ENCODE peak calls at places on chromosomes 4 and X, in ten cellular contexts. One of them, this sample, is unnamed.

GRCh38 chrX:131288738-131289511 is at the start of gene IGSF1:
- DNase-seq in lower lobe of right lung: no peak
- DNase-seq in coronary artery: no peak
- DNase-seq in AG04450: no peak
- DNase-seq in cardiac fibroblast: peak
- DNase-seq in endothelial cell: peak
- DNase-seq in fibroblast of pulmonary artery: peak
- DNase-seq in spleen: no peak
- DNase-seq in left lung: no peak
- DNase-seq in mesothelial cell of epicardium: peak
- DNase-seq in this sample: no peak

GRCh38 chrX:68652327-68652930 is 5.0 kb downstream of the STARD8 start:
- DNase-seq in coronary artery: no peak
- DNase-seq in fibroblast of pulmonary artery: peak
- DNase-seq in mesothelial cell of epicardium: no peak
- DNase-seq in cardiac fibroblast: peak
- DNase-seq in lower lobe of right lung: no peak
- DNase-seq in left lung: no peak
- DNase-seq in endothelial cell: no peak
- DNase-seq in AG04450: no peak
- DNase-seq in spleen: no peak
- DNase-seq in this sample: no peak

GRCh38 chr4:67963345-67963744 is at the start of gene TMPRSS11A:
- DNase-seq in lower lobe of right lung: no peak
- DNase-seq in mesothelial cell of epicardium: no peak
- DNase-seq in fibroblast of pulmonary artery: no peak
- DNase-seq in coronary artery: no peak
- DNase-seq in endothelial cell: no peak
- DNase-seq in AG04450: no peak
- DNase-seq in cardiac fibroblast: no peak
- DNase-seq in left lung: no peak
- DNase-seq in spleen: no peak
- DNase-seq in this sample: no peak

GRCh38 chrX:110003167-110004156 is 548 bp downstream of the TMEM164 start:
- DNase-seq in fibroblast of pulmonary artery: peak
- DNase-seq in endothelial cell: peak
- DNase-seq in lower lobe of right lung: peak
- DNase-seq in coronary artery: no peak
- DNase-seq in cardiac fibroblast: no peak
- DNase-seq in left lung: peak
- DNase-seq in AG04450: no peak
- DNase-seq in spleen: peak
- DNase-seq in mesothelial cell of epicardium: no peak
- DNase-seq in this sample: no peak

GRCh38 chr4:40583850-40584439 is 45.7 kb downstream of the RBM47 start:
- DNase-seq in lower lobe of right lung: no peak
- DNase-seq in endothelial cell: no peak
- DNase-seq in mesothelial cell of epicardium: no peak
- DNase-seq in coronary artery: no peak
- DNase-seq in cardiac fibroblast: no peak
- DNase-seq in fibroblast of pulmonary artery: no peak
- DNase-seq in AG04450: no peak
- DNase-seq in left lung: no peak
- DNase-seq in spleen: no peak
- DNase-seq in this sample: no peak

GRCh38 chrX:46574337-46574940 is 874 bp downstream of the CHST7 start:
- DNase-seq in AG04450: no peak
- DNase-seq in endothelial cell: peak
- DNase-seq in cardiac fibroblast: peak
- DNase-seq in lower lobe of right lung: peak
- DNase-seq in mesothelial cell of epicardium: no peak
- DNase-seq in coronary artery: peak
- DNase-seq in fibroblast of pulmonary artery: no peak
- DNase-seq in spleen: no peak
- DNase-seq in left lung: peak
- DNase-seq in this sample: peak

GRCh38 chr4:122278976-122279375 is 99.8 kb upstream of the ADAD1 start:
- DNase-seq in cardiac fibroblast: no peak
- DNase-seq in fibroblast of pulmonary artery: no peak
- DNase-seq in AG04450: no peak
- DNase-seq in left lung: no peak
- DNase-seq in lower lobe of right lung: no peak
- DNase-seq in coronary artery: no peak
- DNase-seq in spleen: no peak
- DNase-seq in mesothelial cell of epicardium: no peak
- DNase-seq in endothelial cell: no peak
- DNase-seq in this sample: no peak

GRCh38 chr4:76654796-76655195 is 219.8 kb downstream of the SHROOM3 start:
- DNase-seq in AG04450: no peak
- DNase-seq in endothelial cell: no peak
- DNase-seq in lower lobe of right lung: no peak
- DNase-seq in left lung: no peak
- DNase-seq in spleen: no peak
- DNase-seq in coronary artery: no peak
- DNase-seq in mesothelial cell of epicardium: no peak
- DNase-seq in cardiac fibroblast: no peak
- DNase-seq in fibroblast of pulmonary artery: no peak
- DNase-seq in this sample: no peak

GRCh38 chr4:141102367-141102766 is 30.9 kb downstream of the RNF150 start:
- DNase-seq in cardiac fibroblast: peak
- DNase-seq in lower lobe of right lung: no peak
- DNase-seq in coronary artery: no peak
- DNase-seq in endothelial cell: no peak
- DNase-seq in left lung: no peak
- DNase-seq in AG04450: no peak
- DNase-seq in mesothelial cell of epicardium: no peak
- DNase-seq in spleen: no peak
- DNase-seq in fibroblast of pulmonary artery: peak
- DNase-seq in this sample: no peak

GRCh38 chr4:67714248-67714583 is 13.3 kb upstream of the UBA6 start:
- DNase-seq in lower lobe of right lung: no peak
- DNase-seq in coronary artery: no peak
- DNase-seq in fibroblast of pulmonary artery: no peak
- DNase-seq in left lung: no peak
- DNase-seq in mesothelial cell of epicardium: no peak
- DNase-seq in AG04450: no peak
- DNase-seq in spleen: no peak
- DNase-seq in endothelial cell: no peak
- DNase-seq in cardiac fibroblast: no peak
- DNase-seq in this sample: no peak

GRCh38 chrX:318068-318738 is 393 bp downstream of the GTPBP6 start:
- DNase-seq in spleen: peak
- DNase-seq in fibroblast of pulmonary artery: peak
- DNase-seq in mesothelial cell of epicardium: peak
- DNase-seq in AG04450: peak
- DNase-seq in left lung: peak
- DNase-seq in endothelial cell: peak
- DNase-seq in coronary artery: peak
- DNase-seq in lower lobe of right lung: peak
- DNase-seq in cardiac fibroblast: peak
- DNase-seq in this sample: peak

GRCh38 chrX:136166221-136166855 is 19.0 kb downstream of the FHL1 start:
- DNase-seq in left lung: no peak
- DNase-seq in fibroblast of pulmonary artery: peak
- DNase-seq in AG04450: no peak
- DNase-seq in mesothelial cell of epicardium: no peak
- DNase-seq in endothelial cell: no peak
- DNase-seq in coronary artery: no peak
- DNase-seq in cardiac fibroblast: peak
- DNase-seq in lower lobe of right lung: no peak
- DNase-seq in spleen: no peak
- DNase-seq in this sample: no peak
- TF ChIP-seq CTCF in left lung: no peak
- TF ChIP-seq CTCF in fibroblast of pulmonary artery: peak
- TF ChIP-seq CTCF in AG04450: peak
- TF ChIP-seq CTCF in mesothelial cell of epicardium: no peak
- TF ChIP-seq CTCF in endothelial cell: no peak
- TF ChIP-seq CTCF in coronary artery: no peak
- TF ChIP-seq CTCF in cardiac fibroblast: peak
- TF ChIP-seq CTCF in lower lobe of right lung: peak
- TF ChIP-seq CTCF in spleen: no peak
- TF ChIP-seq CTCF in this sample: no peak

GRCh38 chrX:53251307-53251706 is 26.3 kb upstream of the KDM5C start:
- DNase-seq in lower lobe of right lung: no peak
- DNase-seq in AG04450: peak
- DNase-seq in coronary artery: no peak
- DNase-seq in left lung: no peak
- DNase-seq in endothelial cell: no peak
- DNase-seq in cardiac fibroblast: no peak
- DNase-seq in spleen: peak
- DNase-seq in mesothelial cell of epicardium: no peak
- DNase-seq in fibroblast of pulmonary artery: peak
- DNase-seq in this sample: no peak

GRCh38 chrX:53247928-53248327 is 22.9 kb upstream of the KDM5C start:
- DNase-seq in lower lobe of right lung: no peak
- DNase-seq in endothelial cell: no peak
- DNase-seq in spleen: peak
- DNase-seq in coronary artery: no peak
- DNase-seq in cardiac fibroblast: no peak
- DNase-seq in AG04450: no peak
- DNase-seq in fibroblast of pulmonary artery: no peak
- DNase-seq in mesothelial cell of epicardium: no peak
- DNase-seq in left lung: no peak
- DNase-seq in this sample: no peak

GRCh38 chrX:53246231-53246630 is 21.2 kb upstream of the KDM5C start:
- DNase-seq in cardiac fibroblast: no peak
- DNase-seq in endothelial cell: no peak
- DNase-seq in AG04450: no peak
- DNase-seq in lower lobe of right lung: no peak
- DNase-seq in spleen: no peak
- DNase-seq in mesothelial cell of epicardium: no peak
- DNase-seq in left lung: no peak
- DNase-seq in coronary artery: no peak
- DNase-seq in fibroblast of pulmonary artery: no peak
- DNase-seq in this sample: no peak

GRCh38 chrX:53250556-53250955 is 25.5 kb upstream of the KDM5C start:
- DNase-seq in left lung: no peak
- DNase-seq in fibroblast of pulmonary artery: no peak
- DNase-seq in cardiac fibroblast: no peak
- DNase-seq in endothelial cell: no peak
- DNase-seq in mesothelial cell of epicardium: no peak
- DNase-seq in coronary artery: no peak
- DNase-seq in AG04450: no peak
- DNase-seq in lower lobe of right lung: no peak
- DNase-seq in spleen: peak
- DNase-seq in this sample: no peak

DNA sequence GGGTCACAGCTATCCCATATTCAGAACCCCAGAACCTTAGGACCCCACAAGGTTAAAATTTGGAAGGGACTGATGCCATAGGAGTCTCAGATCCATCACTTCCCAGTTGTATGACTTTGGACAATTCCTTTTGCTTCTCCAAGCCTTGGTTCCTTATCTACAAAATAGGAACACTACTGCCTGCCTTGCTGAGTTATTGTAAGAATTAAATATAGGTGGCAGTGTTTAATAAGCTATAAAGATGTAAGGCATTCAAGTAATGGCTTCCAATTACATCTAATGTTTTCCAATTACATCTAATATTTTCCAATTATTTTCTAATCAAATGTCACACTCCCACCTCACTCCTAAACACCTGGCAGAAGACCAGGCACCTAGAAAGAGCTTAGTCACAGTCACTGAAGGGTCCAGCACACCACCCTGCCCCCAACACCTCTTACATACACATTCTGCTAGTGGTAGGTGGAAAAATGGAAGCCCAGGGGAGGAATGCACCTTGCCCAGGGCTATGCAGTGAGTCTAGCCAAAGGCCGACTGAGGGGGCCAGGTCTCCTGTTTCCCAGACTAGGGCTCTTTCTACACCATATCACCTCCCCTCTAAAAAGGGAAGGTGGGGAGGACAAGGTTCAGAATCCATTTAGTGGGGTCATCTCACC is 24.5 kb upstream of the KDM5C start:
- DNase-seq in AG04450: no peak
- DNase-seq in coronary artery: no peak
- DNase-seq in spleen: peak
- DNase-seq in lower lobe of right lung: no peak
- DNase-seq in cardiac fibroblast: no peak
- DNase-seq in fibroblast of pulmonary artery: no peak
- DNase-seq in endothelial cell: no peak
- DNase-seq in mesothelial cell of epicardium: no peak
- DNase-seq in left lung: no peak
- DNase-seq in this sample: no peak
- TF ChIP-seq CTCF in AG04450: no peak
- TF ChIP-seq CTCF in coronary artery: no peak
- TF ChIP-seq CTCF in spleen: no peak
- TF ChIP-seq CTCF in lower lobe of right lung: no peak
- TF ChIP-seq CTCF in cardiac fibroblast: no peak
- TF ChIP-seq CTCF in fibroblast of pulmonary artery: no peak
- TF ChIP-seq CTCF in endothelial cell: no peak
- TF ChIP-seq CTCF in mesothelial cell of epicardium: no peak
- TF ChIP-seq CTCF in left lung: no peak
- TF ChIP-seq CTCF in this sample: no peak

GRCh38 chr4:169723207-169723606 is 34.5 kb downstream of the HPF1 start:
- DNase-seq in mesothelial cell of epicardium: no peak
- DNase-seq in coronary artery: no peak
- DNase-seq in fibroblast of pulmonary artery: peak
- DNase-seq in endothelial cell: no peak
- DNase-seq in AG04450: no peak
- DNase-seq in cardiac fibroblast: peak
- DNase-seq in spleen: no peak
- DNase-seq in left lung: no peak
- DNase-seq in lower lobe of right lung: no peak
- DNase-seq in this sample: no peak
- TF ChIP-seq CTCF in mesothelial cell of epicardium: no peak
- TF ChIP-seq CTCF in coronary artery: no peak
- TF ChIP-seq CTCF in fibroblast of pulmonary artery: peak
- TF ChIP-seq CTCF in endothelial cell: no peak
- TF ChIP-seq CTCF in AG04450: peak
- TF ChIP-seq CTCF in cardiac fibroblast: no peak
- TF ChIP-seq CTCF in spleen: no peak
- TF ChIP-seq CTCF in left lung: no peak
- TF ChIP-seq CTCF in lower lobe of right lung: no peak
- TF ChIP-seq CTCF in this sample: no peak

GRCh38 chr4:163680390-163681098 is 186.1 kb downstream of the TMA16 start:
- DNase-seq in AG04450: no peak
- DNase-seq in coronary artery: no peak
- DNase-seq in endothelial cell: no peak
- DNase-seq in cardiac fibroblast: peak
- DNase-seq in spleen: no peak
- DNase-seq in mesothelial cell of epicardium: no peak
- DNase-seq in lower lobe of right lung: no peak
- DNase-seq in left lung: no peak
- DNase-seq in fibroblast of pulmonary artery: no peak
- DNase-seq in this sample: no peak

GRCh38 chr4:163673848-163674702 is 179.6 kb downstream of the TMA16 start:
- DNase-seq in spleen: no peak
- DNase-seq in left lung: no peak
- DNase-seq in fibroblast of pulmonary artery: no peak
- DNase-seq in mesothelial cell of epicardium: no peak
- DNase-seq in coronary artery: no peak
- DNase-seq in AG04450: no peak
- DNase-seq in cardiac fibroblast: no peak
- DNase-seq in endothelial cell: no peak
- DNase-seq in lower lobe of right lung: no peak
- DNase-seq in this sample: no peak

GRCh38 chr4:163681208-163681821 is 186.8 kb downstream of the TMA16 start:
- DNase-seq in coronary artery: no peak
- DNase-seq in endothelial cell: peak
- DNase-seq in left lung: no peak
- DNase-seq in spleen: no peak
- DNase-seq in AG04450: no peak
- DNase-seq in fibroblast of pulmonary artery: peak
- DNase-seq in cardiac fibroblast: peak
- DNase-seq in lower lobe of right lung: no peak
- DNase-seq in mesothelial cell of epicardium: no peak
- DNase-seq in this sample: no peak

GRCh38 chr4:163679189-163679588 is 184.7 kb downstream of the TMA16 start:
- DNase-seq in lower lobe of right lung: no peak
- DNase-seq in AG04450: no peak
- DNase-seq in cardiac fibroblast: peak
- DNase-seq in spleen: no peak
- DNase-seq in coronary artery: no peak
- DNase-seq in fibroblast of pulmonary artery: no peak
- DNase-seq in mesothelial cell of epicardium: no peak
- DNase-seq in endothelial cell: no peak
- DNase-seq in left lung: no peak
- DNase-seq in this sample: no peak
- TF ChIP-seq CTCF in lower lobe of right lung: no peak
- TF ChIP-seq CTCF in AG04450: peak
- TF ChIP-seq CTCF in cardiac fibroblast: no peak
- TF ChIP-seq CTCF in spleen: peak
- TF ChIP-seq CTCF in coronary artery: no peak
- TF ChIP-seq CTCF in fibroblast of pulmonary artery: no peak
- TF ChIP-seq CTCF in mesothelial cell of epicardium: no peak
- TF ChIP-seq CTCF in endothelial cell: no peak
- TF ChIP-seq CTCF in left lung: no peak
- TF ChIP-seq CTCF in this sample: peak